ENCODE peak calls at places on chromosomes 3 and 15, in nine cellular contexts. Z is A549, A is psoas muscle, H is stomach, M is heart right ventricle, G is GM23338, N is body of pancreas, P is ovary, U is esophagus squamous epithelium. T is an unnamed sample. For H3K4me1, the result is how much of the 10 kb centered on the place peaks cover.

GRCh38 chr15:58513008-58513407 is 81.2 kb downstream of the LIPC start:
- DNase-seq in A (no peak), Z (no peak), H (no peak), N (no peak), G (no peak), U (no peak), P (no peak), M (no peak), T (no peak)

GRCh38 chr3:42739401-42740158 is 33.5 kb downstream of the CCDC13 start:
- DNase-seq in P (no peak), N (no peak), G (no peak), H (no peak), Z (no peak), M (peak), A (peak), U (no peak), T (no peak)

GRCh38 chr3:123723527-123724168 is 138.8 kb upstream of the HACD2 start:
- DNase-seq in U (no peak), M (no peak), H (peak), N (peak), Z (peak), A (no peak), P (peak), G (peak), T (peak)

GRCh38 chr3:14286887-14287496 is 108.4 kb downstream of the LSM3 start:
- DNase-seq in G (no peak), H (no peak), U (no peak), P (no peak), Z (no peak), A (no peak), N (no peak), M (no peak), T (no peak)

GRCh38 chr15:71085809-71086208 is 29.5 kb upstream of the THSD4 start:
- DNase-seq in Z (no peak), G (peak), U (no peak), N (no peak), H (no peak), A (no peak), P (no peak), M (no peak), T (no peak)

GRCh38 chr3:81005992-81006391 is 755.5 kb downstream of the GBE1 start:
- DNase-seq in M (no peak), Z (no peak), P (no peak), H (no peak), N (no peak), U (no peak), G (peak), A (no peak), T (no peak)

GRCh38 chr3:69142090-69142489 is 19.7 kb upstream of the LMOD3 start:
- DNase-seq in U (no peak), A (no peak), Z (no peak), M (no peak), P (no peak), H (no peak), G (no peak), N (no peak), T (no peak)

GRCh38 chr3:24235121-24235520 is 259.5 kb downstream of the THRB start:
- DNase-seq in N (peak), H (no peak), M (no peak), G (no peak), P (no peak), U (no peak), A (no peak), Z (peak), T (no peak)

GRCh38 chr3:122353901-122354401 is 28.9 kb downstream of the CSTA start:
- DNase-seq in G (no peak), M (no peak), H (no peak), U (no peak), Z (no peak), A (no peak), N (no peak), P (no peak), T (no peak)

GRCh38 chr3:13517253-13517977 is 31.5 kb upstream of the FBLN2 start:
- DNase-seq in Z (no peak), H (no peak), U (no peak), G (no peak), A (peak), P (no peak), M (peak), N (peak), T (no peak)

GRCh38 chr3:121592856-121593702 is at the start of gene FBXO40:
- DNase-seq in N (peak), Z (no peak), M (peak), A (peak), H (no peak), G (peak), P (peak), U (no peak), T (no peak)

GRCh38 chr15:94546838-94547237 is 315.5 kb downstream of the MCTP2 start:
- DNase-seq in M (no peak), H (no peak), Z (no peak), N (no peak), A (no peak), G (no peak), P (no peak), U (no peak), T (no peak)

GRCh38 chr15:80452166-80452565 is 48.0 kb downstream of the ARNT2 start:
- DNase-seq in P (no peak), A (no peak), N (no peak), U (no peak), Z (no peak), M (no peak), G (no peak), H (no peak), T (no peak)

GRCh38 chr3:16898595-16899395 is 14.0 kb downstream of the PLCL2 start:
- DNase-seq in N (no peak), Z (no peak), U (no peak), M (peak), A (no peak), H (no peak), G (no peak), P (no peak), T (no peak)

GRCh38 chr3:153284282-153284938 is 122.4 kb downstream of the RAP2B start:
- DNase-seq in H (no peak), P (peak), A (no peak), G (no peak), M (no peak), Z (peak), N (peak), U (peak), T (peak)

GRCh38 chr3:46965151-46965550 is 11.4 kb downstream of the CCDC12 start:
- DNase-seq in G (no peak), A (no peak), P (no peak), N (no peak), Z (no peak), M (no peak), H (no peak), U (no peak), T (no peak)

GRCh38 chr3:177440456-177441105 is 243.3 kb upstream of the TBL1XR1 start:
- DNase-seq in H (no peak), U (no peak), M (no peak), G (no peak), N (no peak), A (no peak), P (no peak), Z (no peak), T (no peak)

GRCh38 chr3:100354850-100355249 is 20.3 kb downstream of the NIT2 start:
- DNase-seq in P (no peak), Z (no peak), A (no peak), G (no peak), M (no peak), H (no peak), U (no peak), N (peak), T (no peak)

GRCh38 chr3:68103811-68104210 is 449.4 kb upstream of the SUCLG2 start:
- DNase-seq in M (no peak), P (no peak), A (no peak), G (no peak), H (no peak), U (no peak), N (no peak), Z (no peak), T (no peak)

GRCh38 chr3:17749705-17750293 is 7.4 kb upstream of the TBC1D5 start:
- DNase-seq in Z (no peak), M (no peak), N (no peak), P (no peak), G (no peak), A (no peak), U (no peak), H (no peak), T (no peak)

GRCh38 chr3:149839874-149840273 is 26.9 kb downstream of the RNF13 start:
- DNase-seq in G (no peak), H (no peak), A (no peak), U (no peak), Z (no peak), P (no peak), M (no peak), N (no peak), T (no peak)

GRCh38 chr3:13483286-13483685 is 3.2 kb downstream of the HDAC11 start:
- DNase-seq in N (no peak), H (no peak), A (peak), G (no peak), Z (no peak), U (no peak), M (no peak), P (no peak), T (peak)

GRCh38 chr3:188037116-188037718 is 116.7 kb upstream of the LPP start:
- DNase-seq in U (no peak), N (peak), G (peak), A (no peak), Z (peak), M (no peak), P (peak), H (peak), T (no peak)

GRCh38 chr3:13575459-13576061 is 26.6 kb downstream of the FBLN2 start:
- DNase-seq in M (no peak), Z (no peak), G (no peak), P (no peak), A (peak), N (no peak), U (no peak), H (no peak), T (peak)

GRCh38 chr15:70636540-70637165 is 126.7 kb downstream of the UACA start:
- DNase-seq in H (no peak), G (peak), M (no peak), Z (peak), A (no peak), P (peak), N (no peak), U (no peak), T (no peak)

GRCh38 chr15:36831125-36831914 is 251.9 kb downstream of the CDIN1 start:
- DNase-seq in M (no peak), A (no peak), G (no peak), P (no peak), Z (no peak), N (no peak), U (no peak), H (no peak), T (no peak)

GRCh38 chr15:64857421-64857820 is 15.7 kb downstream of the PLEKHO2 start:
- DNase-seq in P (no peak), G (no peak), Z (no peak), H (no peak), A (no peak), U (no peak), N (no peak), M (no peak), T (no peak)

GRCh38 chr3:13105851-13106250 is 32.6 kb upstream of the IQSEC1 start:
- DNase-seq in U (no peak), N (no peak), H (no peak), M (no peak), P (no peak), Z (no peak), G (peak), A (peak), T (no peak)

GRCh38 chr3:57889807-57890206 is 118.4 kb upstream of the FLNB start:
- DNase-seq in U (no peak), M (no peak), P (no peak), G (no peak), Z (no peak), H (no peak), A (no peak), N (no peak), T (no peak)

GRCh38 chr15:24621630-24622215 is 53.9 kb upstream of the NPAP1 start:
- DNase-seq in A (no peak), U (no peak), Z (no peak), P (no peak), M (no peak), N (no peak), G (no peak), H (no peak), T (no peak)

GRCh38 chr15:78960308-78960707 is 15.5 kb upstream of the CTSH start:
- DNase-seq in M (no peak), H (no peak), N (no peak), Z (no peak), P (no peak), U (no peak), G (no peak), A (no peak), T (no peak)

GRCh38 chr3:188584162-188584529 is 430.2 kb downstream of the LPP start:
- DNase-seq in A (no peak), P (no peak), H (no peak), G (peak), M (no peak), U (no peak), Z (peak), N (no peak), T (no peak)

GRCh38 chr15:95446854-95447253 is 883.6 kb upstream of the NR2F2 start:
- DNase-seq in H (no peak), U (no peak), G (no peak), P (no peak), M (no peak), N (no peak), Z (no peak), A (no peak), T (no peak)

GRCh38 chr3:168865022-168865551 is 769.4 kb upstream of the GOLIM4 start:
- DNase-seq in N (no peak), G (peak), P (no peak), Z (peak), M (no peak), H (no peak), A (no peak), U (no peak), T (peak)

GRCh38 chr3:30368978-30369377 is 237.4 kb upstream of the TGFBR2 start:
- DNase-seq in N (no peak), M (no peak), P (no peak), H (no peak), A (no peak), U (no peak), Z (no peak), G (no peak), T (no peak)

GRCh38 chr3:143464850-143465249 is 345.3 kb downstream of the CHST2 start:
- DNase-seq in P (no peak), A (peak), M (no peak), Z (peak), H (no peak), G (no peak), N (peak), U (no peak), T (peak)

GRCh38 chr3:154427685-154428291 is 2.2 kb downstream of the GPR149 start:
- DNase-seq in U (no peak), H (no peak), M (no peak), N (no peak), Z (no peak), G (peak), P (no peak), A (no peak), T (no peak)

GRCh38 chr15:98729446-98730042 is 81.2 kb downstream of the IGF1R start:
- DNase-seq in A (no peak), H (no peak), M (no peak), Z (no peak), N (peak), P (no peak), G (no peak), U (no peak), T (no peak)

GRCh38 chr15:88615303-88616107 is 5.6 kb upstream of the AEN start:
- DNase-seq in H (peak), M (no peak), P (no peak), N (peak), U (no peak), G (peak), A (no peak), Z (no peak), T (peak)

GRCh38 chr15:39115379-39116057 is 465.4 kb upstream of the THBS1 start:
- DNase-seq in A (no peak), Z (no peak), M (no peak), N (no peak), G (no peak), H (no peak), P (no peak), U (no peak), T (no peak)

GRCh38 chr15:31342381-31342780 is 15.7 kb downstream of the KLF13 start:
- DNase-seq in M (no peak), U (no peak), N (no peak), G (no peak), A (no peak), P (no peak), Z (no peak), H (no peak), T (no peak)
- H3K4me1 ChIP-seq in M (half or more), U (half or more), N (half or more), G (under half), A (half or more), P (under half), Z (under half), H (half or more), T (half or more)

GRCh38 chr15:52417957-52418356 is 110.7 kb downstream of the MYO5A start:
- DNase-seq in M (no peak), H (no peak), P (no peak), G (no peak), Z (no peak), U (no peak), N (no peak), A (no peak), T (no peak)

GRCh38 chr15:52423852-52424251 is 104.8 kb downstream of the MYO5A start:
- DNase-seq in H (no peak), G (no peak), U (no peak), A (no peak), M (no peak), N (no peak), Z (no peak), P (no peak), T (no peak)

GRCh38 chr15:52422001-52422400 is 106.7 kb downstream of the MYO5A start:
- DNase-seq in H (no peak), Z (no peak), U (no peak), G (no peak), A (no peak), N (no peak), P (no peak), M (no peak), T (no peak)

GRCh38 chr15:52419494-52419893 is 109.2 kb downstream of the MYO5A start:
- DNase-seq in A (no peak), N (no peak), H (no peak), Z (no peak), U (no peak), G (no peak), M (no peak), P (no peak), T (no peak)

GRCh38 chr15:52421029-52421428 is 107.7 kb downstream of the MYO5A start:
- DNase-seq in G (no peak), N (no peak), M (no peak), Z (no peak), U (no peak), P (no peak), H (no peak), A (no peak), T (no peak)
- H3K4me3 ChIP-seq in G (no peak), N (no peak), M (no peak), Z (no peak), U (no peak), P (no peak), H (no peak), A (no peak), T (no peak)

DNA sequence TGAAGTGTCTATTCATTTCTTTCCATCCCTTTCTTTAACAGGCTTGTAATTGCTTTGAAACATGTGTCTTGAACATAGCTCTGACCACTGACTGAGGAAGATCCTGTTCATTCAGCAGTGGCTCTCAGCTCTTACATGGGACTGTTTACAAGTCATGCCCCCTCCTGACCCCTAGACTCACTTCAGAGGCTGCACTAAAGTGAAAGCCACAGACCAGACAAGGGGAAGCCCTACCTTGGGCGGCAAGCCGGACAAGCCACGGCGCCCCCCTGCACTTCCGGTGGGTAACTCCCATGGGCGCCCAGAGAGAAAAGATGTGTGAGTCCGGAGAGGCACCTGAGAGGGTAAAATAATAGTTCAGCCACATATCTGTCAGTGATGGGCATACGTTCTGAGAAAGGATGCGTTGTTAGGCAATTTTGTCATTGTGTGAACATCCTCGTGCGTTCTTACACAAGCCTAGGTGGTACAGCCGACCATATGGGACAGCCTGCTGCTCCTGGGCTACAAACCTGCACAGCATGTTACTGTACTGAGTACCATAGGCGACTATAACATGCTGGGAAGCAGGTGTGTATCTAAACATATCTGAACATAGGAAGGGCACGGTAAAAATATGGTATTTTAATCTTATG is 116.2 kb downstream of the CHSY1 start:
- DNase-seq in G (no peak), A (peak), P (no peak), H (no peak), N (no peak), M (no peak), U (no peak), Z (no peak), T (no peak)
- TF ChIP-seq CTCF in G (no peak), A (no peak), P (no peak), H (no peak), N (no peak), M (no peak), U (no peak), Z (no peak), T (no peak)

GRCh38 chr15:77579498-77580188 is 53.1 kb downstream of the LINGO1 start:
- DNase-seq in H (no peak), M (no peak), U (no peak), P (no peak), G (no peak), Z (no peak), A (no peak), N (no peak), T (no peak)
- H3K4me1 ChIP-seq in H (under half), M (under half), U (under half), P (under half), G (under half), Z (under half), A (under half), N (under half), T (under half)

DNA sequence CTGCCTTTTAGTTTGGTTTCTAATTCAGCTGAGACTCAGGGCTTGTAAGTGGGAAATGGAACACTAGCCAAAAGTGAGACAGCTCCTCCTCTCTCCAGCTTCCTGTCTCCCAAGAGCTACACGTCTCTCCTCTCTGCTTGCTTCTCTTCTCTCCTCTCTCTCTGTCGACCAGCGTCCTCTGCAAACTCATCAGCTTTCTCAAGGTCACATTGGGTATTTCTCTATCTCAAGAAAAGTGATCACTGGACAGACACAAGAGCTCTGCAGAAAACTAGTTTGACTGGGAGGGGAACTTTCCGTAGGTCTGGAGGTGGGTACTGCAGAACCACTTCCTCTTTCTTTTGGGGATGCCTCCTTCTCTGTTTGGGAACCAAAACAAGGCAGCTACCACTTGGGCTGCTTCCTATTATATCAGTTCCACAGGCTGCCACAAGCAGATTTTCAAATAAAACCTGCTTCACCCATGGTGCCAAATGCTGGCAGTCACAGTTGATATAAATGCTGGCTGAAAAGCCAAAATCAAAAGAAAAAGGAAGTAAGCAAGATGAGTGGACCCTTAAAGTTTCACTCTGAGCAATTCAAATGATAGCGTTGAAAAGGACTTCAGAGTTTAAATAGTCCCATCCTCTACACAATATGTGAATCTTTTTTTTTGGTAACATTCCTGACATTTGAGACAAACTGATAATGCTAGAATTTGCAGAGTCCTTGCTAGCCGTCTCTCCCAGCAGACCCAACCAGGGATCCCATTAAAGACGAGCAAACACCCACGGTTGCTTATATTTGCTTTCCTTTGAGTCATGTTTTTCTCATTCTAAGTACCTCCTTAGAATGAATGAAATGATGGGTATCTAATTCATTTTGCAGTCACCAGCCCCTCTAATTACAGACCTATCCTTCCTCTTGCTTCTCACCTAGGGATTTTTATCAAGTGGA is 7.2 kb upstream of the DYNC1LI1 start:
- DNase-seq in A (no peak), M (no peak), Z (no peak), G (no peak), H (no peak), U (no peak), N (no peak), P (no peak), T (no peak)
- H3K4me3 ChIP-seq in A (no peak), M (peak), Z (no peak), G (no peak), H (no peak), U (no peak), N (no peak), P (no peak), T (no peak)